ENCODE peak calls at places on chromosome X, in ten cellular contexts. D, N, K, V, I, U, G, Q, T and F are unnamed samples.
A peak's percentile ranks its signal among the peaks of the same experiment; 100 is the strongest.

GRCh38 chrX:65903750-65904149 is 136.1 kb downstream of the VSIG4 start:
- DNase-seq in D (no peak), N (no peak), K (no peak), V (no peak), I (no peak), U (no peak), G (no peak), Q (no peak), T (no peak), F (no peak)

GRCh38 chrX:54921427-54922021 is 900 bp downstream of the TRO start:
- DNase-seq in D (peak; percentile 72), N (peak; percentile 29), K (no peak), V (peak; percentile 65), I (no peak), U (peak; percentile 31), G (no peak), Q (peak; percentile 78), T (peak; percentile 85), F (peak; percentile 61)

GRCh38 chrX:129310000-129310399 is 213.3 kb downstream of the SMARCA1 start:
- DNase-seq in D (no peak), N (no peak), K (no peak), V (no peak), I (no peak), U (no peak), G (no peak), Q (peak; percentile 8), T (no peak), F (no peak)

GRCh38 chrX:75603833-75604232 is 81.0 kb upstream of the ZDHHC15 start:
- DNase-seq in D (peak; percentile 28), N (no peak), K (peak; percentile 43), V (peak; percentile 4), I (no peak), U (no peak), G (no peak), Q (peak; percentile 56), T (peak; percentile 18), F (no peak)

GRCh38 chrX:112736310-112736709 is 56.6 kb upstream of the LHFPL1 start:
- DNase-seq in D (no peak), N (no peak), K (no peak), V (no peak), I (no peak), U (no peak), G (no peak), Q (peak; percentile 37), T (no peak), F (no peak)

GRCh38 chrX:40931921-40932320 is 153.3 kb upstream of the USP9X start:
- DNase-seq in D (no peak), N (no peak), K (peak; percentile 25), V (no peak), I (no peak), U (no peak), G (no peak), Q (no peak), T (peak; percentile 28), F (no peak)

GRCh38 chrX:41561045-41561444 is 113.9 kb downstream of the NYX start:
- DNase-seq in D (peak; percentile 95), N (no peak), K (peak; percentile 57), V (peak; percentile 31), I (peak; percentile 17), U (no peak), G (no peak), Q (no peak), T (peak; percentile 38), F (peak; percentile 42)

GRCh38 chrX:26442340-26442739 is 226.4 kb downstream of the MAGEB5 start:
- DNase-seq in D (peak; percentile 26), N (no peak), K (peak; percentile 4), V (no peak), I (no peak), U (no peak), G (no peak), Q (peak; percentile 43), T (no peak), F (no peak)

DNA sequence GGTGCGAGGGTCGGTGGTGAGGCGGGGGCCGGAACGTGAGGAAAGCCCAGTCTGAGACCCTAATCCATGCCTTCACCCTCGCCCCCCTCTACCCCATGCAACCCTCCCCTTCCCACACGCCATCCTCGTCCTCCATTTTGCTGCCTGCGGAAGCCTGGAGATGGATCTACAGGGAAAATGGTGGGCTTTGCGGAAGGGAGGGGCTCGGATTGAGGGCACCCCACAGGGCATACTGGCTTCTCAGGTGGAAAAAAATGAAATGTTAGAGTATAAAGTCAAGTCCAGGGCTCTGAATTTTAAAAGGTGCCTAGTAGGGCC is 819 bp downstream of the BEX4 start:
- DNase-seq in D (no peak), N (no peak), K (no peak), V (no peak), I (no peak), U (no peak), G (no peak), Q (no peak), T (peak; percentile 57), F (no peak)
- H3K4me3 ChIP-seq in D (peak overlapping the region; percentile 61), N (peak overlapping the region; percentile 84), K (peak overlapping the region; percentile 68), V (peak overlapping the region; percentile 85), I (peak overlapping the region; percentile 62), U (peak overlapping the region; percentile 85), G (peak overlapping the region; percentile 48), Q (peak overlapping the region; percentile 70), T (peak overlapping the region; percentile 71), F (no peak overlapping the region)

GRCh38 chrX:107773906-107774435 is 1.6 kb downstream of the TSC22D3 start:
- DNase-seq in D (no peak), N (no peak), K (no peak), V (no peak), I (no peak), U (no peak), G (no peak), Q (no peak), T (no peak), F (no peak)

GRCh38 chrX:107776649-107777535 is 641 bp upstream of the NCBP2L start:
- DNase-seq in D (peak; percentile 87), N (peak; percentile 83), K (peak; percentile 94), V (peak; percentile 81), I (peak; percentile 60), U (peak; percentile 75), G (no peak), Q (peak; percentile 88), T (peak; percentile 90), F (peak; percentile 72)

GRCh38 chrX:107773206-107773605 is 2.4 kb downstream of the TSC22D3 start:
- DNase-seq in D (no peak), N (no peak), K (no peak), V (no peak), I (no peak), U (no peak), G (no peak), Q (peak; percentile 66), T (no peak), F (no peak)

GRCh38 chrX:107775734-107776511 is at the start of gene TSC22D3:
- DNase-seq in D (peak; percentile 33), N (peak; percentile 62), K (peak; percentile 70), V (peak; percentile 78), I (peak; percentile 35), U (peak; percentile 69), G (peak; percentile 77), Q (peak; percentile 75), T (peak; percentile 64), F (peak; percentile 69)

GRCh38 chrX:107775000-107775733 is 420 bp downstream of the TSC22D3 start:
- DNase-seq in D (no peak), N (no peak), K (no peak), V (no peak), I (no peak), U (no peak), G (no peak), Q (peak; percentile 16), T (no peak), F (no peak)
- H3K27ac ChIP-seq in D (no peak overlapping the region), N (peak overlapping the region; percentile 68), K (no peak overlapping the region), V (peak overlapping the region; percentile 86), I (peak overlapping the region; percentile 49), U (peak overlapping the region; percentile 80), G (peak overlapping the region; percentile 49), Q (no peak overlapping the region), T (no peak overlapping the region), F (no peak overlapping the region)

DNA sequence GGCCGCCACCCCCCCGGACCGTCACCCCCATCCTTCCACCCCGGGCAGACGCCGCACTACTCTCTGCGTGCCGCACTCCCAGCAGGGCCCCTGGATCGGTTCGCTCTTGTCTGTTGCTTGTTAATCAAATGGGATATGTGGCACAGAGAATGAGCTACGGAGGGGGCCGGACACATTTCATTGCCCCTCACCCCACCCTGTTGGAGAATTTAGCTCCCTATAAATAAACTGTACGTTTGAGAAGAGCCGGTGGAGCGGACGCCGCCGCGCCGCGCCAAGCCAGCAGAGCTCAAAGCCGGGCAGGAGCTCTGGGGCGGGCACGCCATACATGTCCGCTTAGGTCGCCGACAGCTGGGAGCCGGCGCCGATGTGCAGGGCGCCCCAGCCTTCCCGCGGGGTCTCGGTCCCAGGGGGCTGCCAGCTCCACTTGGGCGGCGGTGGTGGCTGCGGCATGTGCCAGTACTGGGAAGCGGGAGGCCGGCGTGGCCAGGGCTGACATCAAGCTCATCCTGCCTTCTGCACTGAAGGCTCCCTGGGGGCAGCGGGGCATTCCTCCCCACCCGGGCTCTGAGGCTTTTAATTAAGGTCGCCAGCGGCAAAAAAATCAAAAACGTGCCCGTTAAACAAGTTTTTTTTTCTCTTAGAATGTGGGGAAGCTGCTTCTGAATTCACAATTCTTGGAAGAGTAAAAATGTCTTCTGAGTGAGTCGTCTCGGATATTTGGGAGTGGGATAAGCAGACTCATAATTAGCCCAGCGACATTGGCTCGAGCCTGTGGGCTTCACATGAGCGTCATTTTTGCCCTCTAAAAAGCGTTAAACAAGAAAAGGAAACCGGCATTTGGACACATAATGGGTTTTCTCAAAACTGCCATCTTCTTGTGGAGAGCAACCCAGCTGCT is 1.1 kb upstream of the PCDH19 start:
- DNase-seq in D (no peak), N (no peak), K (no peak), V (no peak), I (no peak), U (no peak), G (peak; percentile 55), Q (peak; percentile 10), T (no peak), F (no peak)
- H3K4me3 ChIP-seq in D (no peak overlapping the region), N (peak overlapping the region; percentile 21), K (peak overlapping the region; percentile 40), V (peak overlapping the region; percentile 62), I (no peak overlapping the region), U (peak overlapping the region; percentile 55), G (no peak overlapping the region), Q (peak overlapping the region; percentile 51), T (no peak overlapping the region), F (no peak overlapping the region)

GRCh38 chrX:108090474-108091265 is 672 bp downstream of the PSMD10 start:
- DNase-seq in D (peak; percentile 44), N (no peak), K (peak; percentile 5), V (no peak), I (no peak), U (no peak), G (no peak), Q (no peak), T (peak; percentile 3), F (no peak)

GRCh38 chrX:108087792-108088191 is 3.5 kb downstream of the PSMD10 start:
- DNase-seq in D (no peak), N (no peak), K (no peak), V (no peak), I (no peak), U (no peak), G (no peak), Q (no peak), T (no peak), F (no peak)

GRCh38 chrX:108088511-108088910 is 2.8 kb downstream of the PSMD10 start:
- DNase-seq in D (no peak), N (no peak), K (no peak), V (no peak), I (no peak), U (no peak), G (no peak), Q (no peak), T (no peak), F (no peak)

GRCh38 chrX:108091878-108092291 is 307 bp downstream of the ATG4A start:
- DNase-seq in D (no peak), N (no peak), K (peak; percentile 21), V (no peak), I (no peak), U (no peak), G (no peak), Q (no peak), T (peak; percentile 1), F (peak; percentile 32)

DNA sequence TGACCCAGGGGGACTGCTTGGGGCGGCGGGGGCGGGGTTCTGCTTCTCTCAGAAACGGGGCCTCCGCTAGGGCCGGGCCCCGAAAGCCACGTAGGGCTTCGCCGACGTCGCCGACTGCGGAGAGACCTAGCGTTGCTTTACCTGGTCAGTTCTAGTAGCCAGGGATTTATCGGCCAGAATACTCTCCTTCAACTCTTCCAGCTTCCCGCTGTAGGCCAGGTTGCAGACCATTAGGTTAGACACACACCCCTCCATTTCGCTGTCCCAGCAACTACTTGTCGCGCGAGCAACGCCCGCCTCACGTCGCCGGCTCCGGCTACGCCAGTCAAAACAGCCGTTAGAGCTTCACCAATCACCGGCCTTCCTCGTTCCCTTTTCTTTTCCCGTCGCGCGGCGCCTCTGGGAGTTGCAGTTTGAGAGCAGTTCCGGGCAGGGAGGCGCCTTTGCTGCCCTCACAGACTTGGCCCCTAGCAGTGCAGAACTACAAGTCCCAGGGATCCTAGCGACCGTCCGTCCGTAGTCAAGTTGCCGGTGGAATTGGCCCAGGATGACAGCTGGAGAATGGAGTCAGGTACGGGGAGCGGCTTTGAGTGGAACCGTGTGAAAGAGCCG is at the start of the genes ATG4A and PSMD10:
- DNase-seq in D (peak; percentile 93), N (peak; percentile 91), K (peak; percentile 96), V (peak; percentile 94), I (peak; percentile 87), U (peak; percentile 80), G (peak; percentile 91), Q (peak; percentile 96), T (peak; percentile 96), F (peak; percentile 93)
- H3K27ac ChIP-seq in D (peak within 1 kb of the TSS; percentile 78), N (peak within 1 kb of the TSS; percentile 82), K (peak within 1 kb of the TSS; percentile 60), V (peak within 1 kb of the TSS; percentile 90), I (peak within 1 kb of the TSS; percentile 86), U (peak within 1 kb of the TSS; percentile 81), G (peak within 1 kb of the TSS; percentile 66), Q (no peak within 1 kb of the TSS), T (peak within 1 kb of the TSS; percentile 75), F (peak within 1 kb of the TSS; percentile 93)